ENCODE peak calls at places on chromosomes 7 and 10, in four cellular contexts. One of them, this sample, is unnamed.

GRCh38 chr7:15604166-15604565 is 42.4 kb upstream of the AGMO start:
- DNase-seq in gastrocnemius medialis: no peak
- DNase-seq in GM12865: no peak
- DNase-seq in KG1: no peak
- DNase-seq in this sample: no peak

GRCh38 chr7:154770962-154771361 is 232.0 kb downstream of the PAXIP1 start:
- DNase-seq in gastrocnemius medialis: no peak
- DNase-seq in GM12865: no peak
- DNase-seq in KG1: no peak
- DNase-seq in this sample: peak; percentile 45

GRCh38 chr10:122152544-122152943 is 118.6 kb upstream of the BTBD16 start:
- DNase-seq in gastrocnemius medialis: peak; percentile 97
- DNase-seq in GM12865: no peak
- DNase-seq in KG1: no peak
- DNase-seq in this sample: peak; percentile 96

GRCh38 chr7:108348913-108349312 is 107.3 kb downstream of the NRCAM start:
- DNase-seq in gastrocnemius medialis: no peak
- DNase-seq in GM12865: no peak
- DNase-seq in KG1: no peak
- DNase-seq in this sample: no peak

GRCh38 chr10:119348516-119349240 is 141.3 kb downstream of the GRK5 start:
- DNase-seq in gastrocnemius medialis: no peak
- DNase-seq in GM12865: no peak
- DNase-seq in KG1: no peak
- DNase-seq in this sample: no peak

GRCh38 chr10:93062499-93063216 is 2.1 kb downstream of the CYP26C1 start:
- DNase-seq in gastrocnemius medialis: no peak
- DNase-seq in GM12865: peak; percentile 63
- DNase-seq in KG1: no peak
- DNase-seq in this sample: no peak

GRCh38 chr10:18368681-18369080 is 228.5 kb downstream of the CACNB2 start:
- DNase-seq in gastrocnemius medialis: no peak
- DNase-seq in GM12865: no peak
- DNase-seq in KG1: no peak
- DNase-seq in this sample: no peak

GRCh38 chr7:157715071-157715937 is 378.5 kb downstream of the DNAJB6 start:
- DNase-seq in gastrocnemius medialis: no peak
- DNase-seq in GM12865: no peak
- DNase-seq in KG1: no peak
- DNase-seq in this sample: no peak

GRCh38 chr7:32890553-32891045 is 961 bp downstream of the KBTBD2 start:
- DNase-seq in gastrocnemius medialis: peak; percentile 48
- DNase-seq in GM12865: peak; percentile 82
- DNase-seq in KG1: no peak
- DNase-seq in this sample: peak; percentile 41

GRCh38 chr10:124338276-124338915 is 80.3 kb downstream of the OAT start:
- DNase-seq in gastrocnemius medialis: no peak
- DNase-seq in GM12865: no peak
- DNase-seq in KG1: no peak
- DNase-seq in this sample: no peak

GRCh38 chr7:138919912-138920311 is 61.3 kb downstream of the KIAA1549 start:
- DNase-seq in gastrocnemius medialis: no peak
- DNase-seq in GM12865: no peak
- DNase-seq in KG1: no peak
- DNase-seq in this sample: no peak

GRCh38 chr7:10797157-10797556 is 176.5 kb upstream of the PHF14 start:
- DNase-seq in gastrocnemius medialis: no peak
- DNase-seq in GM12865: peak; percentile 33
- DNase-seq in KG1: no peak
- DNase-seq in this sample: no peak

GRCh38 chr10:5632430-5632829 is 34.0 kb downstream of the ASB13 start:
- DNase-seq in gastrocnemius medialis: peak; percentile 50
- DNase-seq in GM12865: no peak
- DNase-seq in KG1: no peak
- DNase-seq in this sample: no peak